ENCODE peak calls at places on chromosomes 5 and 9, in seven cellular contexts. E, R, L, S, J, Q and G are unnamed samples.

GRCh38 chr9:87970602-87971001 is 3.7 kb downstream of the CDK20 start:
- DNase-seq in Q (no peak), E (no peak), J (no peak), L (no peak), S (no peak), R (no peak), G (no peak)

GRCh38 chr9:114382951-114383865 is 4.6 kb downstream of the AKNA start:
- DNase-seq in E (peak; percentile 50), J (peak; percentile 85), S (no peak), L (no peak), R (no peak), Q (no peak), G (peak; percentile 16)

GRCh38 chr5:99437986-99438385 is 509.2 kb upstream of the CHD1 start:
- DNase-seq in R (no peak), S (no peak), Q (no peak), E (no peak), L (no peak), J (no peak), G (no peak)

GRCh38 chr5:149860801-149861322 is 83.7 kb downstream of the PDE6A start:
- DNase-seq in L (no peak), E (no peak), S (no peak), R (no peak), J (no peak), Q (no peak), G (no peak)

GRCh38 chr5:128536229-128536860 is 1.7 kb downstream of the FBN2 start:
- DNase-seq in J (no peak), E (peak; percentile 17), R (peak; percentile 23), S (no peak), L (no peak), Q (peak; percentile 4), G (no peak)

GRCh38 chr9:135330307-135330631 is 149.3 kb upstream of the PPP1R26 start:
- DNase-seq in L (no peak), E (no peak), R (no peak), S (no peak), Q (peak; percentile 0), J (peak; percentile 64), G (no peak)

GRCh38 chr5:180648658-180649296 is 623 bp downstream of the FLT4 start:
- DNase-seq in Q (peak; percentile 60), S (no peak), J (peak; percentile 77), L (peak; percentile 73), E (no peak), R (peak; percentile 74), G (no peak)

GRCh38 chr9:134011401-134011800 is 13.9 kb upstream of the BRD3OS start:
- DNase-seq in S (no peak), J (no peak), E (no peak), R (no peak), Q (no peak), L (no peak), G (no peak)

GRCh38 chr9:83714316-83714715 is 6.6 kb upstream of the UBQLN1 start:
- DNase-seq in E (no peak), S (no peak), R (no peak), L (no peak), J (no peak), Q (no peak), G (no peak)

GRCh38 chr5:18010053-18010452 is 375.8 kb downstream of the TAF11L14 start:
- DNase-seq in S (no peak), E (no peak), Q (no peak), R (peak; percentile 8), L (no peak), J (no peak), G (no peak)

GRCh38 chr9:105114318-105114717 is 130.1 kb upstream of the SLC44A1 start:
- DNase-seq in S (no peak), Q (no peak), J (no peak), L (no peak), R (no peak), E (no peak), G (no peak)

GRCh38 chr5:71873202-71873601 is 154.1 kb downstream of the CARTPT start:
- DNase-seq in J (no peak), Q (no peak), R (no peak), S (no peak), L (no peak), E (no peak), G (no peak)

GRCh38 chr5:128764910-128765309 is 200.4 kb upstream of the SLC27A6 start:
- DNase-seq in S (no peak), J (no peak), E (no peak), Q (no peak), L (no peak), R (no peak), G (no peak)

GRCh38 chr9:3842839-3843238 is 317.0 kb upstream of the RFX3 start:
- DNase-seq in Q (no peak), R (no peak), S (no peak), E (peak; percentile 39), L (no peak), J (no peak), G (no peak)

GRCh38 chr5:118243613-118244012 is 744.7 kb downstream of the DTWD2 start:
- DNase-seq in J (no peak), E (no peak), L (no peak), R (no peak), Q (no peak), S (no peak), G (no peak)

GRCh38 chr9:20996809-20997208 is 34.6 kb downstream of the HACD4 start:
- DNase-seq in S (no peak), L (no peak), R (no peak), J (no peak), E (no peak), Q (no peak), G (no peak)

GRCh38 chr5:149596712-149597111 is 15.4 kb downstream of the ARHGEF37 start:
- DNase-seq in E (no peak), J (no peak), R (no peak), L (no peak), S (no peak), Q (no peak), G (no peak)

GRCh38 chr5:78065663-78066062 is 228.8 kb downstream of the AP3B1 start:
- DNase-seq in L (no peak), R (peak; percentile 7), J (no peak), Q (no peak), E (no peak), S (no peak), G (no peak)

GRCh38 chr5:132049093-132049492 is 11.4 kb upstream of the IL3 start:
- DNase-seq in E (no peak), J (no peak), R (no peak), L (no peak), S (no peak), Q (no peak), G (no peak)

GRCh38 chr5:16726538-16726946 is 109.7 kb upstream of the RETREG1 start:
- DNase-seq in L (no peak), J (peak; percentile 52), Q (no peak), E (peak; percentile 28), R (peak; percentile 31), S (no peak), G (no peak)

GRCh38 chr9:90340421-90340820 is 302.2 kb downstream of the DIRAS2 start:
- DNase-seq in E (peak; percentile 46), S (no peak), Q (no peak), J (no peak), L (no peak), R (no peak), G (no peak)

GRCh38 chr9:28882528-28882927 is 1309.2 kb upstream of the C9orf72 start:
- DNase-seq in R (no peak), Q (no peak), S (no peak), E (no peak), L (no peak), J (no peak), G (no peak)

GRCh38 chr9:108119530-108120113 is 630.1 kb upstream of the KLF4 start:
- DNase-seq in R (no peak), S (peak; percentile 84), Q (no peak), E (no peak), J (no peak), L (no peak), G (no peak)

GRCh38 chr9:106859957-106860715 is 2.8 kb upstream of the ZNF462 start:
- DNase-seq in S (no peak), J (peak; percentile 91), Q (peak; percentile 54), R (peak; percentile 63), E (no peak), L (peak; percentile 84), G (no peak)

GRCh38 chr5:169921370-169921769 is 58.9 kb downstream of the INSYN2B start:
- DNase-seq in E (no peak), J (no peak), Q (no peak), L (no peak), S (no peak), R (no peak), G (no peak)

GRCh38 chr5:136781464-136781863 is 416.1 kb upstream of the TRPC7 start:
- DNase-seq in Q (no peak), S (no peak), E (peak; percentile 55), R (no peak), L (no peak), J (no peak), G (peak; percentile 59)

GRCh38 chr5:136776022-136776927 is 410.9 kb upstream of the TRPC7 start:
- DNase-seq in L (no peak), S (no peak), Q (no peak), J (no peak), R (no peak), E (peak; percentile 44), G (peak; percentile 78)

GRCh38 chr5:136780518-136780917 is 415.2 kb upstream of the TRPC7 start:
- DNase-seq in L (no peak), J (no peak), S (no peak), E (no peak), R (no peak), Q (no peak), G (no peak)
- TF ChIP-seq CTCF in L (no peak), J (no peak), S (no peak), E (no peak), R (no peak), Q (no peak), G (peak; percentile 20)

GRCh38 chr9:127424669-127424986 is 446 bp downstream of the ZNF79 start:
- DNase-seq in R (no peak), E (no peak), J (no peak), L (no peak), S (no peak), Q (no peak), G (no peak)
- TF ChIP-seq CTCF in R (no peak), E (peak; percentile 5), J (no peak), L (no peak), S (no peak), Q (no peak), G (no peak)

GRCh38 chr9:68887232-68887631 is 126.7 kb downstream of the PRKACG start:
- DNase-seq in Q (no peak), R (no peak), L (no peak), E (no peak), J (no peak), S (no peak), G (no peak)
- TF ChIP-seq CTCF in Q (no peak), R (no peak), L (no peak), E (no peak), J (no peak), S (no peak), G (no peak)

DNA sequence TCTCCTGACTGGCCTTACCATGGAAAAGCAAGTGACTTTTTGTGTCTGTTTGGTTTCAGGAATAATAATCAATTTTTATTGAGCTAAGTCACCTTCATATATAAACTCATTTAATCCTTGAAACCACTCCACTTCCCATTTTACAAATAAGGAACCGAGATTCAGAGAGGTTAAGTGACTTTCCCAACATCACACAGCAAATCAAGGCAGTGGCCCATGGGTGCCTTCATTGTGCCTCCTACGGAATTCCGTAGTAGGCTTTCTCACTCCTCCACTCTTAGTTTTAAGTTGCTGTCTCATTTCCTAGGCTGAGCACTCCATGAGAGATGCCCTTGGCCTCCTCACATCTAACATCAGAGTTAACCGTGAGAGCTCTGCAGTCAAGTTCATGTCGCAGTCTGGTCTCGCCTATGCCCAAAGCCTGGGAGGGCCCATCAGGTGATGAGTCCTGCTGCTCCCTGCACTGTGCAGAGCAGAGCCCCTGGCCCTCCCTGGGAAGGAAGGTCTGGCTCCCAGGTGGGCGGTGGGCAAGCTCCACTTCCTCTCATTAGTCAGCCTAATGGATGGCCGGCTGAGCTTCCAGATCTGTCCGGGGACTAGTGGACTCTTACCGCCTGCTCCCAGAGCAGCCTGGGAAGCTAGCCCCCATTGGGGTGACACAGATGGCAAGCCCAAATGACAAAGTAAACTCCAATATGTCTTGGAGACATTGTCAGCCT is 123.3 kb downstream of the MVB12B start:
- DNase-seq in R (no peak), Q (no peak), E (no peak), S (no peak), L (no peak), J (peak; percentile 74), G (no peak)
- TF ChIP-seq CTCF in R (no peak), Q (no peak), E (no peak), S (no peak), L (no peak), J (no peak), G (no peak)